ENCODE peak calls at places on chromosomes 7 and 10, in ten cellular contexts. E is ovary; B is mucosa of descending colon; N is astrocyte of the spinal cord; G is kidney epithelial cell; S is CD8-positive, alpha-beta T cell; O is fibroblast of pulmonary artery; D is fibroblast of lung; P is Peyer's patch; A is psoas muscle. M is an unnamed sample.
A peak's percentile ranks its signal among the peaks of the same experiment; 100 is the strongest.

GRCh38 chr7:13231216-13231615 is 543.8 kb downstream of the ARL4A start:
- DNase-seq in P (no peak), D (no peak), G (no peak), S (no peak), O (no peak), A (no peak), N (no peak), E (no peak), B (no peak), M (no peak)

GRCh38 chr10:126872768-126873167 is 32.5 kb upstream of the DOCK1 start:
- DNase-seq in G (no peak), E (no peak), A (no peak), P (peak; percentile 31), S (no peak), D (peak; percentile 59), B (no peak), N (peak; percentile 48), O (no peak), M (no peak)

GRCh38 chr10:59595584-59595983 is 114.1 kb downstream of the SLC16A9 start:
- DNase-seq in D (peak; percentile 15), S (no peak), G (no peak), A (no peak), O (no peak), E (no peak), P (no peak), B (no peak), N (no peak), M (no peak)

GRCh38 chr10:126331101-126331500 is 57.2 kb downstream of the ADAM12 start:
- DNase-seq in S (no peak), D (peak; percentile 91), O (no peak), A (no peak), E (no peak), G (no peak), N (peak; percentile 65), B (no peak), P (no peak), M (no peak)

GRCh38 chr10:36538945-36539586 is 586.3 kb upstream of the ANKRD30A start:
- DNase-seq in O (peak; percentile 72), E (no peak), A (no peak), N (peak; percentile 77), B (no peak), S (no peak), D (peak; percentile 59), P (no peak), G (peak; percentile 14), M (no peak)

GRCh38 chr7:74164985-74165456 is 9.1 kb upstream of the EIF4H start:
- DNase-seq in E (peak; percentile 71), A (no peak), B (no peak), D (peak; percentile 25), N (no peak), S (no peak), O (peak; percentile 34), P (no peak), G (no peak), M (no peak)

GRCh38 chr7:141304291-141304690 is 230.4 kb downstream of the TMEM178B start:
- DNase-seq in N (no peak), P (no peak), G (no peak), B (no peak), E (no peak), A (no peak), S (no peak), D (no peak), O (no peak), M (no peak)

GRCh38 chr7:56639173-56639746 is 493.0 kb downstream of the ZNF479 start:
- DNase-seq in N (no peak), B (no peak), D (no peak), P (no peak), S (no peak), E (no peak), A (no peak), G (no peak), O (no peak), M (no peak)

GRCh38 chr7:93973134-93973533 is 31.0 kb downstream of the BET1 start:
- DNase-seq in N (peak; percentile 2), B (no peak), D (peak; percentile 60), O (no peak), E (no peak), S (no peak), G (no peak), P (no peak), A (no peak), M (no peak)

GRCh38 chr10:80204801-80205477 is 398 bp downstream of the ANXA11 start:
- DNase-seq in N (peak; percentile 28), S (peak; percentile 29), P (peak; percentile 68), G (no peak), B (no peak), O (no peak), A (peak; percentile 61), E (no peak), D (peak; percentile 37), M (peak; percentile 49)

GRCh38 chr10:7915923-7916322 is 97.6 kb downstream of the TAF3 start:
- DNase-seq in D (peak; percentile 81), O (peak; percentile 53), A (no peak), E (no peak), G (no peak), S (no peak), P (no peak), N (peak; percentile 64), B (no peak), M (no peak)

GRCh38 chr7:64999165-65000004 is 7.1 kb downstream of the ERV3-1 start:
- DNase-seq in E (no peak), A (peak; percentile 25), B (no peak), N (peak; percentile 15), D (peak; percentile 94), G (no peak), O (peak; percentile 88), P (no peak), S (no peak), M (no peak)

GRCh38 chr7:107318523-107319160 is 149.8 kb downstream of the HBP1 start:
- DNase-seq in A (no peak), N (peak; percentile 14), O (peak; percentile 1), S (no peak), P (no peak), D (peak; percentile 2), B (no peak), G (no peak), E (no peak), M (no peak)

GRCh38 chr10:30436200-30436599 is 2.2 kb downstream of the MAP3K8 start:
- DNase-seq in P (no peak), S (no peak), E (no peak), O (peak; percentile 88), D (peak; percentile 87), G (no peak), N (peak; percentile 65), A (no peak), B (no peak), M (no peak)

GRCh38 chr10:30433779-30434272 is at the start of gene MAP3K8:
- DNase-seq in B (peak; percentile 94), D (peak; percentile 85), G (no peak), N (peak; percentile 73), P (peak; percentile 95), S (peak; percentile 67), O (peak; percentile 91), E (peak; percentile 83), A (peak; percentile 92), M (peak; percentile 90)

GRCh38 chr10:30436688-30437038 is 2.7 kb downstream of the MAP3K8 start:
- DNase-seq in E (no peak), D (no peak), B (no peak), G (no peak), A (no peak), S (no peak), N (peak; percentile 44), P (no peak), O (no peak), M (no peak)

GRCh38 chr10:30434273-30435067 is 486 bp downstream of the MAP3K8 start:
- DNase-seq in O (peak; percentile 95), G (no peak), D (peak; percentile 70), S (peak; percentile 36), P (peak; percentile 92), E (peak; percentile 90), A (peak; percentile 91), B (peak; percentile 94), N (peak; percentile 70), M (peak; percentile 74)

GRCh38 chr10:30435068-30435422 is 1.1 kb downstream of the MAP3K8 start:
- DNase-seq in A (peak; percentile 37), S (no peak), E (peak; percentile 57), D (peak; percentile 76), O (peak; percentile 62), P (peak; percentile 70), N (no peak), G (no peak), B (no peak), M (no peak)
- TF ChIP-seq CTCF in A (no peak), S (no peak), E (no peak), D (no peak), O (no peak), P (no peak), N (no peak), G (no peak), B (no peak), M (no peak)

DNA sequence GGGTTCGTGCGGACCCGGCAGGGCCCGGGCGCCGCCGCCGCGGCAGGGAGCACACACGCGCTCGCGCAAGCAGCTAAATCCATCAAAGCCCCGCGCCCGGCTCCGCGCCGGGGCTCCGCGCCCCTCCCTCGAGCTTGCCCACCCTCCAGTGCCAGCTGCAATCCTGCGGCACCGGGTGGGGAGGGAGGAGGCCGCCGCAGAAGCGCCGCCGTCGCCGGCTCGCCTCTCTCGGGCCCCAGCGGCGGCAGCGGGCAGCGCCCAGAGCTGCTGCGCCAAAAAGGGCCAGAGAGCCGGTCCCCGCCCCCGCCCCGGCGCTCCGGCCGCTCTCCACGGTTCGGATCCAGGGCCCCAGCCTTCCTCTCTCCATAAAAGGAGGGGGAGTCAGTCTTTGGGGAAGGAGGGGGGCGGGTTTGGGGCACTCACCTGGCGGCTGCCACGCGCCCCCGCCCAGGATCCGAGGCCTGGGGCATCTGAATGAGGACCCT is 370 bp upstream of the PDGFA start:
- DNase-seq in O (peak; percentile 65), N (peak; percentile 60), D (peak; percentile 70), G (no peak), E (no peak), P (no peak), S (no peak), A (peak; percentile 71), B (no peak), M (peak; percentile 47)
- TF ChIP-seq CTCF in O (no peak), N (peak; percentile 19), D (no peak), G (no peak), E (no peak), P (no peak), S (no peak), A (peak; percentile 32), B (no peak), M (no peak)

GRCh38 chr10:50574305-50574704 is 49.5 kb downstream of the SGMS1 start:
- DNase-seq in D (no peak), S (no peak), N (no peak), E (no peak), O (no peak), P (no peak), G (no peak), A (no peak), B (no peak), M (no peak)
- TF ChIP-seq CTCF in D (peak; percentile 30), S (no peak), N (peak; percentile 22), E (no peak), O (peak; percentile 17), P (no peak), G (no peak), A (no peak), B (no peak), M (no peak)

DNA sequence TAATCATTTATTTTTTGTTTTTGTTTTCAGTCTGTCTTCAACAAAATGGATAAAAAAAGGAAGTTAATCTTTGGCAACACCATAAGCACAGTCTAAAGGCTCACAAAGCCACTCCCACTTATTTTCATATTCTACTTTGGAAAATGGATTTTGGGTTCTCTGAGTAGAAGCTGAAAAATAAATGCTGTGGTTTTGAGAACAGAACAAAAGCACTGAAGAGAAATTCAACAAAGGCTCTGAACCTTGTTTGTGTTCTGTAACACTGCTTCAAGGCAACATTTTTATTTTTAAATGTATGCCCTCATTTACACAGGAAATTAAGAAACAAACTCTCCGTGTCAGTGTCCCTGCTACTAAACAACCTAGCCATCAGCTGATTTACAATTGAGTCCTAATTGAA is 81.3 kb upstream of the LRRN3 start:
- DNase-seq in P (no peak), E (no peak), A (no peak), O (no peak), G (no peak), B (no peak), S (no peak), N (no peak), D (no peak), M (no peak)
- TF ChIP-seq CTCF in P (no peak), E (no peak), A (no peak), O (no peak), G (no peak), B (no peak), S (no peak), N (no peak), D (no peak), M (no peak)

M was measured in activated B cell treated with CpG ODN at 0.5 μM for 24 hours.